ENCODE peak calls at places on chromosomes 1 and 21, in nine cellular contexts. I is naive B cell; J is activated T-helper 1 cell treated with anti-CD3 and anti-CD28 coated beads, Interleukin-12 subunit alpha, Interleukin-12 subunit beta, Interleukin-2, Interleukin-4 antibody, amounts not matched to agents 30 ng/mL and 10 ng/mL and 1 ng/mL, durations not matched to agents 14 hours and 24 hours and 36 hours; R is GM19239; K is activated naive CD4-positive, alpha-beta T cell treated with anti-CD3 and anti-CD28 coated beads, Interleukin-2, amount 50 U/mL, for 16 hours; W is AG04450; H is HEK293T; O is fibroblast of villous mesenchyme; A is activated CD4-positive, alpha-beta T cell treated with anti-CD3 and anti-CD28 coated beads, Interleukin-2, amount 50 U/mL, for 4 hours. P is an unnamed sample.
A peak's percentile ranks its signal among the peaks of the same experiment; 100 is the strongest.

GRCh38 chr1:207822602-207823451 is 71.0 kb downstream of the CD46 start:
- DNase-seq in I (peak; percentile 86), R (peak; percentile 93), H (peak; percentile 21), J (peak; percentile 48), K (peak; percentile 80), A (peak; percentile 71), W (no peak), O (peak; percentile 83), P (peak; percentile 43)

GRCh38 chr1:245690946-245691456 is 536.2 kb downstream of the KIF26B start:
- DNase-seq in R (no peak), H (no peak), J (no peak), W (no peak), K (no peak), O (no peak), I (no peak), A (no peak), P (no peak)

GRCh38 chr21:43775795-43776430 is at the start of gene CSTB:
- DNase-seq in I (peak; percentile 78), H (peak; percentile 86), K (peak; percentile 87), W (no peak), J (peak; percentile 83), R (peak; percentile 94), O (peak; percentile 66), A (peak; percentile 81), P (peak; percentile 65)

GRCh38 chr1:204139088-204139487 is 12.8 kb downstream of the ETNK2 start:
- DNase-seq in I (no peak), H (no peak), A (no peak), J (no peak), R (no peak), O (peak; percentile 21), W (no peak), K (no peak), P (no peak)

GRCh38 chr1:23951646-23952095 is 8.0 kb upstream of the PNRC2 start:
- DNase-seq in J (no peak), R (no peak), A (no peak), O (peak; percentile 89), K (no peak), I (no peak), W (no peak), H (no peak), P (no peak)

GRCh38 chr1:74858136-74858535 is 125.2 kb downstream of the TYW3 start:
- DNase-seq in J (no peak), O (no peak), K (no peak), A (no peak), H (no peak), W (no peak), R (no peak), I (no peak), P (no peak)

GRCh38 chr1:155471891-155472290 is 90.7 kb downstream of the ASH1L start:
- DNase-seq in H (no peak), R (no peak), A (no peak), I (no peak), W (no peak), K (no peak), O (no peak), J (no peak), P (no peak)

GRCh38 chr1:86523670-86524354 is 23.1 kb upstream of the CLCA4 start:
- DNase-seq in I (no peak), K (no peak), O (no peak), H (no peak), W (no peak), A (no peak), R (no peak), J (no peak), P (no peak)

GRCh38 chr21:42043201-42043895 is 27.8 kb upstream of the UMODL1 start:
- DNase-seq in O (no peak), J (no peak), R (no peak), H (no peak), A (no peak), I (no peak), K (no peak), W (no peak), P (no peak)

GRCh38 chr21:35614412-35614901 is 445.9 kb downstream of the SETD4 start:
- DNase-seq in J (no peak), R (no peak), A (no peak), W (no peak), H (no peak), O (no peak), I (no peak), K (no peak), P (no peak)

GRCh38 chr1:201896951-201897391 is 8.3 kb downstream of the SHISA4 start:
- DNase-seq in R (no peak), K (no peak), O (no peak), I (no peak), J (no peak), A (no peak), W (no peak), H (no peak), P (no peak)

GRCh38 chr1:223721658-223722606 is 9.6 kb downstream of the CAPN2 start:
- DNase-seq in A (no peak), R (no peak), J (no peak), H (no peak), O (no peak), I (no peak), W (no peak), K (no peak), P (no peak)

GRCh38 chr1:95179205-95180001 is 54.6 kb upstream of the RWDD3 start:
- DNase-seq in J (no peak), A (no peak), W (no peak), I (no peak), R (no peak), H (no peak), O (no peak), K (no peak), P (no peak)

GRCh38 chr1:31861346-31861745 is 45.5 kb upstream of the SPOCD1 start:
- DNase-seq in I (no peak), H (no peak), K (no peak), A (no peak), R (no peak), O (no peak), W (no peak), J (no peak), P (no peak)

GRCh38 chr1:8856689-8857412 is 21.6 kb downstream of the ENO1 start:
- DNase-seq in J (no peak), O (no peak), W (no peak), A (no peak), K (no peak), I (no peak), R (no peak), H (no peak), P (no peak)

GRCh38 chr1:96487961-96488360 is 233.6 kb upstream of the PTBP2 start:
- DNase-seq in I (no peak), W (no peak), A (no peak), J (no peak), K (no peak), O (no peak), H (no peak), R (no peak), P (no peak)

GRCh38 chr1:9942939-9943807 is at the start of the genes LZIC and NMNAT1:
- DNase-seq in H (peak; percentile 94), I (peak; percentile 93), W (peak; percentile 86), R (peak; percentile 74), A (peak; percentile 83), J (peak; percentile 88), O (peak; percentile 96), K (peak; percentile 88), P (peak; percentile 86)

GRCh38 chr1:99481391-99481996 is 164.4 kb upstream of the PALMD start:
- DNase-seq in A (no peak), I (peak; percentile 13), W (no peak), R (peak; percentile 4), K (peak; percentile 15), H (peak; percentile 49), O (peak; percentile 72), J (no peak), P (peak; percentile 38)

GRCh38 chr1:65065535-65066378 is 82.2 kb upstream of the AK4 start:
- DNase-seq in O (no peak), W (no peak), A (no peak), I (peak; percentile 6), J (no peak), K (no peak), H (peak; percentile 59), R (no peak), P (no peak)

GRCh38 chr1:47914218-47914937 is 82.8 kb downstream of the TRABD2B start:
- DNase-seq in A (no peak), R (no peak), H (no peak), I (no peak), W (no peak), K (no peak), J (no peak), O (no peak), P (no peak)

GRCh38 chr21:37593015-37593414 is 226.4 kb downstream of the DYRK1A start:
- DNase-seq in I (no peak), K (no peak), H (no peak), A (no peak), W (no peak), O (no peak), J (no peak), R (no peak), P (no peak)

GRCh38 chr1:44500181-44501021 is 95.3 kb downstream of the RNF220 start:
- DNase-seq in I (no peak), J (no peak), K (no peak), W (no peak), A (no peak), O (peak; percentile 41), H (no peak), R (no peak), P (no peak)

GRCh38 chr1:220235462-220235861 is 36.8 kb downstream of the RAB3GAP2 start:
- DNase-seq in I (no peak), A (no peak), H (no peak), K (no peak), W (no peak), R (no peak), J (no peak), O (no peak), P (no peak)

GRCh38 chr1:2251363-2251762 is 23.2 kb downstream of the SKI start:
- DNase-seq in W (no peak), O (no peak), A (no peak), K (no peak), J (no peak), I (no peak), R (no peak), H (no peak), P (no peak)

GRCh38 chr1:231021540-231022031 is 18.5 kb downstream of the FAM89A start:
- DNase-seq in R (no peak), H (no peak), I (no peak), A (no peak), W (no peak), K (no peak), J (no peak), O (peak; percentile 58), P (no peak)

GRCh38 chr21:34335316-34335715 is 28.5 kb upstream of the KCNE2 start:
- DNase-seq in O (no peak), A (no peak), R (no peak), I (no peak), K (no peak), W (no peak), J (no peak), H (no peak), P (no peak)

GRCh38 chr1:19315378-19316206 is 3.5 kb downstream of the SLC66A1 start:
- DNase-seq in A (no peak), O (peak; percentile 48), R (peak; percentile 64), W (no peak), I (peak; percentile 80), K (no peak), J (no peak), H (no peak), P (no peak)

GRCh38 chr21:45852886-45853400 is 128.6 kb upstream of the COL6A1 start:
- DNase-seq in O (no peak), I (no peak), A (no peak), H (no peak), R (no peak), J (no peak), W (no peak), K (no peak), P (no peak)

GRCh38 chr1:57131701-57132394 is 166.0 kb upstream of the C8B start:
- DNase-seq in O (no peak), K (no peak), R (no peak), H (no peak), A (no peak), J (no peak), I (no peak), W (no peak), P (no peak)

GRCh38 chr1:20322825-20323612 is 32.3 kb downstream of the VWA5B1 start:
- DNase-seq in H (no peak), I (no peak), O (no peak), A (peak; percentile 34), W (no peak), J (peak; percentile 9), R (no peak), K (peak; percentile 36), P (peak; percentile 53)

GRCh38 chr1:199778324-199778955 is 249.1 kb upstream of the NR5A2 start:
- DNase-seq in R (no peak), W (no peak), K (no peak), J (no peak), A (no peak), O (peak; percentile 82), I (no peak), H (peak; percentile 78), P (no peak)

P was measured in CD8-positive, alpha-beta T cell.